ENCODE peak calls at places on chromosomes 11 and 22, in seven cellular contexts. S is HL-60, D is coronary artery, J is Peyer's patch, V is fibroblast of pulmonary artery, C is right lobe of liver, T is uterus. Q is an unnamed sample.

GRCh38 chr11:19060629-19061028 is at the start of gene MRGPRX2:
- DNase-seq in S (no peak), D (no peak), J (no peak), V (peak), C (no peak), T (no peak), Q (no peak)

GRCh38 chr11:99370557-99371200 is 349.9 kb downstream of the CNTN5 start:
- DNase-seq in S (no peak), D (no peak), J (no peak), V (peak), C (no peak), T (no peak), Q (no peak)

GRCh38 chr22:31346255-31346732 is at the start of gene PATZ1:
- DNase-seq in S (peak), D (no peak), J (peak), V (peak), C (peak), T (peak), Q (peak)

GRCh38 chr11:123286761-123287160 is 91.7 kb upstream of the CLMP start:
- DNase-seq in S (no peak), D (no peak), J (no peak), V (peak), C (no peak), T (no peak), Q (no peak)

GRCh38 chr11:100576044-100577021 is 110.8 kb upstream of the ARHGAP42 start:
- DNase-seq in S (peak), D (no peak), J (no peak), V (peak), C (no peak), T (peak), Q (peak)

GRCh38 chr11:79482800-79483199 is 42.0 kb upstream of the TENM4 start:
- DNase-seq in S (peak), D (no peak), J (no peak), V (no peak), C (no peak), T (no peak), Q (no peak)

GRCh38 chr22:19735665-19736510 is 12.5 kb downstream of the GP1BB start:
- DNase-seq in S (no peak), D (no peak), J (no peak), V (no peak), C (no peak), T (no peak), Q (no peak)

GRCh38 chr11:117229411-117229810 is 2.5 kb downstream of the PCSK7 start:
- DNase-seq in S (no peak), D (peak), J (no peak), V (no peak), C (no peak), T (no peak), Q (no peak)

GRCh38 chr22:38137876-38138687 is 27.6 kb upstream of the BAIAP2L2 start:
- DNase-seq in S (no peak), D (peak), J (peak), V (no peak), C (peak), T (no peak), Q (no peak)

GRCh38 chr22:49021097-49021925 is 806.4 kb downstream of the BRD1 start:
- DNase-seq in S (no peak), D (peak), J (peak), V (no peak), C (peak), T (peak), Q (no peak)

GRCh38 chr11:6298605-6299004 is 21.7 kb downstream of the CAVIN3 start:
- DNase-seq in S (peak), D (no peak), J (peak), V (peak), C (peak), T (no peak), Q (no peak)

GRCh38 chr11:107780775-107781174 is 68.9 kb upstream of the SLN start:
- DNase-seq in S (no peak), D (no peak), J (no peak), V (no peak), C (no peak), T (no peak), Q (no peak)
- TF ChIP-seq CTCF in S (no peak), D (no peak), J (no peak), V (peak), C (no peak), T (no peak), Q (no peak)

GRCh38 chr11:34356130-34356529 is 1.7 kb downstream of the ABTB2 start:
- DNase-seq in S (no peak), D (no peak), J (no peak), V (no peak), C (no peak), T (no peak), Q (no peak)
- TF ChIP-seq CTCF in S (no peak), D (no peak), J (no peak), V (no peak), C (no peak), T (no peak), Q (no peak)

DNA sequence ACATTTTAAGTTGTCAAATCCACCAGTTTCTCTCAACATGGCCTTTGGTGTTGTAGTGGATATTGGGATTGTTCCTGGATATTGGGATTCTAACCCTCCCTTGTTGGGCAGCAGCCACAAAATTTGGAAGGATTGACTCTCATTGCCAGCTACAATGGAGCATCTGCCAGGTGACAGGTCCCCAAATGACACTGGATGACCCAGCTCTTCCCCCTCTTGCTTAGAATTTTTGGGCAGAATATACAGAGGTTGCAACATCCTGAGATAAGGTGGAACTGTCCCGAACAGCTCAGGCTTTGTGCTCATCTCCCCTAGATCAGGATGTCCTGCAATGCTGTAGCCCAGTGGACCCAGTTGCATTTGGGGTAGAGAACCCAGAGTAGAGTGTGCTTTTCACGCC is 5.3 kb upstream of the TBC1D22A start:
- DNase-seq in S (no peak), D (no peak), J (no peak), V (no peak), C (peak), T (no peak), Q (no peak)
- TF ChIP-seq CTCF in S (no peak), D (no peak), J (no peak), V (no peak), C (no peak), T (no peak), Q (no peak)

GRCh38 chr22:50292643-50293440 is 14.6 kb downstream of the PLXNB2 start:
- DNase-seq in S (peak), D (no peak), J (peak), V (no peak), C (no peak), T (no peak), Q (no peak)
- TF ChIP-seq CTCF in S (no peak), D (no peak), J (no peak), V (no peak), C (no peak), T (no peak), Q (no peak)

GRCh38 chr11:60128376-60128775 is 39.9 kb downstream of the MS4A2 start:
- DNase-seq in S (no peak), D (no peak), J (no peak), V (no peak), C (no peak), T (no peak), Q (no peak)

GRCh38 chr11:60131943-60132342 is 43.5 kb downstream of the MS4A2 start:
- DNase-seq in S (no peak), D (no peak), J (no peak), V (no peak), C (no peak), T (no peak), Q (no peak)

GRCh38 chr11:60127311-60127811 is 38.9 kb downstream of the MS4A2 start:
- DNase-seq in S (peak), D (no peak), J (no peak), V (no peak), C (no peak), T (no peak), Q (no peak)

GRCh38 chr11:60129853-60130252 is 41.4 kb downstream of the MS4A2 start:
- DNase-seq in S (no peak), D (no peak), J (no peak), V (no peak), C (no peak), T (no peak), Q (no peak)

GRCh38 chr11:60130496-60130895 is 42.0 kb downstream of the MS4A2 start:
- DNase-seq in S (peak), D (no peak), J (peak), V (peak), C (no peak), T (peak), Q (peak)
- TF ChIP-seq CTCF in S (peak), D (no peak), J (no peak), V (no peak), C (peak), T (no peak), Q (peak)

DNA sequence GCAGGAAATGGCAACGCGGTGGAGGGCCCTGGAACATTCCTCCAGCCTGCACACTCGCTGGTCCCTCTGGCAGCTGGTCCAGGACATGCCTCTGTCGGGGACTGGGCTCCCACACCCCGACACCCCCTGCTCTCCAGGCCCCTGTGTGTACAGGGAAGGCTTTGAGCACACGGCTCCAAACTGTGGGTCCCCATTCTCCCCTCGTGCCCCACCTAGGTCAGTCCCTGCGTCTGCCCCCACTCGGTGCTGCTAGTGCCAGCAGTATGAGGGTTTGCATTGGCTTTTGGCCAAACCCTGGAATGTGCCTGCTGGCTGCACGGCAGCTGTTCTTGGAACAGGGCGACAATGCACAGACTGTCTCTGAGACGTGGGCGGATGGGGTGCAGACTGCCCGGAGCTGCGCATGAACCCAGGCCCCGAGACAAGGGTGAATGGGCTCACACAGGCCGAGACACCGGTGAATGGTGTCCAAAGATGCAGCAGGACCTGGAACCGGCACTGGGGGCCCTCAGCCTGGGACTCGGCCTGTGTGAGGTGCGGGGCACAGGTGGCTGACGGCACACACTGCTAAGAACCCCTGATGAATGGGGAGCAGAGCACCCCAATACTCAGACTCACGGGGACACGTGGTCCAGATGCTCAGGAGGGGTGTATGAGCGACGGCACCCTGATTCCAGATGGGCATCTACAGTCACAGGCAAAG is 7.5 kb upstream of the SYT8 start:
- DNase-seq in S (no peak), D (peak), J (peak), V (peak), C (peak), T (no peak), Q (no peak)
- TF ChIP-seq CTCF in S (no peak), D (no peak), J (no peak), V (peak), C (no peak), T (no peak), Q (no peak)

Q was measured in neural crest cell.